ENCODE peak calls at places on chromosomes 7 and 10, in ten cellular contexts. One of them, this sample, is unnamed.

GRCh38 chr10:121527690-121528089 is 70.6 kb downstream of the FGFR2 start:
- DNase-seq in vagina: no peak
- DNase-seq in CD4-positive, alpha-beta T cell: no peak
- DNase-seq in AG04449: peak; percentile 57
- DNase-seq in GM10248: no peak
- DNase-seq in astrocyte of the cerebellum: peak; percentile 76
- DNase-seq in GM13976: no peak
- DNase-seq in MM.1S: no peak
- DNase-seq in A549: no peak
- DNase-seq in adrenal gland: no peak
- DNase-seq in this sample: no peak

GRCh38 chr7:115748123-115748738 is 282.3 kb downstream of the TFEC start:
- DNase-seq in MM.1S: peak; percentile 69
- DNase-seq in CD4-positive, alpha-beta T cell: no peak
- DNase-seq in A549: no peak
- DNase-seq in AG04449: no peak
- DNase-seq in vagina: no peak
- DNase-seq in GM13976: no peak
- DNase-seq in GM10248: no peak
- DNase-seq in adrenal gland: no peak
- DNase-seq in astrocyte of the cerebellum: no peak
- DNase-seq in this sample: no peak

GRCh38 chr10:10665750-10666149 is 351.9 kb upstream of the CELF2 start:
- DNase-seq in GM13976: no peak
- DNase-seq in MM.1S: no peak
- DNase-seq in A549: no peak
- DNase-seq in vagina: no peak
- DNase-seq in AG04449: no peak
- DNase-seq in GM10248: no peak
- DNase-seq in CD4-positive, alpha-beta T cell: no peak
- DNase-seq in adrenal gland: no peak
- DNase-seq in astrocyte of the cerebellum: no peak
- DNase-seq in this sample: no peak

GRCh38 chr10:59757966-59758365 is 4.7 kb upstream of the MRLN start:
- DNase-seq in AG04449: peak; percentile 19
- DNase-seq in A549: no peak
- DNase-seq in astrocyte of the cerebellum: peak; percentile 86
- DNase-seq in MM.1S: no peak
- DNase-seq in GM13976: no peak
- DNase-seq in GM10248: no peak
- DNase-seq in CD4-positive, alpha-beta T cell: no peak
- DNase-seq in adrenal gland: no peak
- DNase-seq in vagina: no peak
- DNase-seq in this sample: no peak

GRCh38 chr10:12660812-12661211 is 311.5 kb downstream of the CAMK1D start:
- DNase-seq in adrenal gland: no peak
- DNase-seq in CD4-positive, alpha-beta T cell: no peak
- DNase-seq in astrocyte of the cerebellum: no peak
- DNase-seq in AG04449: no peak
- DNase-seq in GM10248: no peak
- DNase-seq in vagina: no peak
- DNase-seq in GM13976: no peak
- DNase-seq in A549: no peak
- DNase-seq in MM.1S: no peak
- DNase-seq in this sample: no peak

GRCh38 chr7:1725199-1725701 is 55.2 kb downstream of the ELFN1 start:
- DNase-seq in vagina: no peak
- DNase-seq in astrocyte of the cerebellum: no peak
- DNase-seq in CD4-positive, alpha-beta T cell: no peak
- DNase-seq in adrenal gland: no peak
- DNase-seq in GM13976: no peak
- DNase-seq in GM10248: no peak
- DNase-seq in MM.1S: peak; percentile 60
- DNase-seq in AG04449: no peak
- DNase-seq in A549: no peak
- DNase-seq in this sample: no peak

GRCh38 chr10:34489973-34490372 is 325.1 kb downstream of the PARD3 start:
- DNase-seq in vagina: no peak
- DNase-seq in adrenal gland: no peak
- DNase-seq in GM13976: no peak
- DNase-seq in CD4-positive, alpha-beta T cell: no peak
- DNase-seq in astrocyte of the cerebellum: peak; percentile 60
- DNase-seq in GM10248: no peak
- DNase-seq in MM.1S: no peak
- DNase-seq in AG04449: peak; percentile 28
- DNase-seq in A549: peak; percentile 27
- DNase-seq in this sample: no peak

GRCh38 chr7:23765943-23766342 is 55.9 kb downstream of the STK31 start:
- DNase-seq in AG04449: no peak
- DNase-seq in A549: no peak
- DNase-seq in GM10248: no peak
- DNase-seq in CD4-positive, alpha-beta T cell: no peak
- DNase-seq in adrenal gland: no peak
- DNase-seq in MM.1S: no peak
- DNase-seq in GM13976: no peak
- DNase-seq in astrocyte of the cerebellum: no peak
- DNase-seq in vagina: no peak
- DNase-seq in this sample: no peak

GRCh38 chr10:101394522-101395133 is 40.7 kb downstream of the BTRC start:
- DNase-seq in MM.1S: no peak
- DNase-seq in GM10248: no peak
- DNase-seq in vagina: no peak
- DNase-seq in adrenal gland: no peak
- DNase-seq in GM13976: no peak
- DNase-seq in CD4-positive, alpha-beta T cell: no peak
- DNase-seq in astrocyte of the cerebellum: no peak
- DNase-seq in A549: no peak
- DNase-seq in AG04449: no peak
- DNase-seq in this sample: no peak

GRCh38 chr7:20267482-20267881 is 50.3 kb upstream of the MACC1 start:
- DNase-seq in vagina: no peak
- DNase-seq in A549: no peak
- DNase-seq in adrenal gland: no peak
- DNase-seq in AG04449: no peak
- DNase-seq in MM.1S: no peak
- DNase-seq in GM13976: no peak
- DNase-seq in CD4-positive, alpha-beta T cell: no peak
- DNase-seq in GM10248: no peak
- DNase-seq in astrocyte of the cerebellum: no peak
- DNase-seq in this sample: no peak

GRCh38 chr7:142459557-142459963 is 201.7 kb upstream of the PRSS58 start:
- DNase-seq in A549: peak; percentile 30
- DNase-seq in GM10248: peak; percentile 52
- DNase-seq in MM.1S: peak; percentile 95
- DNase-seq in GM13976: peak; percentile 50
- DNase-seq in astrocyte of the cerebellum: peak; percentile 75
- DNase-seq in CD4-positive, alpha-beta T cell: no peak
- DNase-seq in AG04449: no peak
- DNase-seq in vagina: no peak
- DNase-seq in adrenal gland: no peak
- DNase-seq in this sample: peak; percentile 51

GRCh38 chr10:125057158-125058001 is 103.0 kb downstream of the CTBP2 start:
- DNase-seq in A549: no peak
- DNase-seq in GM13976: peak; percentile 70
- DNase-seq in CD4-positive, alpha-beta T cell: no peak
- DNase-seq in AG04449: no peak
- DNase-seq in vagina: no peak
- DNase-seq in astrocyte of the cerebellum: peak; percentile 63
- DNase-seq in GM10248: peak; percentile 63
- DNase-seq in adrenal gland: peak; percentile 54
- DNase-seq in MM.1S: peak; percentile 28
- DNase-seq in this sample: peak; percentile 20

GRCh38 chr10:79379512-79380124 is 32.3 kb downstream of the PPIF start:
- DNase-seq in MM.1S: no peak
- DNase-seq in GM10248: peak; percentile 12
- DNase-seq in GM13976: no peak
- DNase-seq in astrocyte of the cerebellum: no peak
- DNase-seq in vagina: peak; percentile 79
- DNase-seq in CD4-positive, alpha-beta T cell: no peak
- DNase-seq in A549: no peak
- DNase-seq in adrenal gland: no peak
- DNase-seq in AG04449: no peak
- DNase-seq in this sample: no peak

GRCh38 chr10:70123817-70124216 is 8.8 kb downstream of the AIFM2 start:
- DNase-seq in CD4-positive, alpha-beta T cell: no peak
- DNase-seq in MM.1S: no peak
- DNase-seq in astrocyte of the cerebellum: no peak
- DNase-seq in AG04449: no peak
- DNase-seq in adrenal gland: no peak
- DNase-seq in vagina: no peak
- DNase-seq in GM13976: no peak
- DNase-seq in A549: no peak
- DNase-seq in GM10248: no peak
- DNase-seq in this sample: no peak

GRCh38 chr7:134362587-134363483 is 46.1 kb upstream of the SLC35B4 start:
- DNase-seq in astrocyte of the cerebellum: no peak
- DNase-seq in A549: no peak
- DNase-seq in adrenal gland: no peak
- DNase-seq in GM10248: no peak
- DNase-seq in MM.1S: no peak
- DNase-seq in GM13976: no peak
- DNase-seq in vagina: no peak
- DNase-seq in CD4-positive, alpha-beta T cell: no peak
- DNase-seq in AG04449: no peak
- DNase-seq in this sample: no peak

GRCh38 chr7:73839743-73840714 is 2.3 kb downstream of the METTL27 start:
- DNase-seq in GM13976: peak; percentile 35
- DNase-seq in AG04449: no peak
- DNase-seq in adrenal gland: no peak
- DNase-seq in MM.1S: no peak
- DNase-seq in vagina: no peak
- DNase-seq in CD4-positive, alpha-beta T cell: no peak
- DNase-seq in A549: peak; percentile 76
- DNase-seq in GM10248: no peak
- DNase-seq in astrocyte of the cerebellum: no peak
- DNase-seq in this sample: peak; percentile 17
- TF ChIP-seq CTCF in GM13976: no peak
- TF ChIP-seq CTCF in AG04449: no peak
- TF ChIP-seq CTCF in adrenal gland: no peak
- TF ChIP-seq CTCF in MM.1S: no peak
- TF ChIP-seq CTCF in vagina: no peak
- TF ChIP-seq CTCF in CD4-positive, alpha-beta T cell: no peak
- TF ChIP-seq CTCF in A549: no peak
- TF ChIP-seq CTCF in GM10248: no peak
- TF ChIP-seq CTCF in astrocyte of the cerebellum: peak; percentile 15
- TF ChIP-seq CTCF in this sample: no peak

DNA sequence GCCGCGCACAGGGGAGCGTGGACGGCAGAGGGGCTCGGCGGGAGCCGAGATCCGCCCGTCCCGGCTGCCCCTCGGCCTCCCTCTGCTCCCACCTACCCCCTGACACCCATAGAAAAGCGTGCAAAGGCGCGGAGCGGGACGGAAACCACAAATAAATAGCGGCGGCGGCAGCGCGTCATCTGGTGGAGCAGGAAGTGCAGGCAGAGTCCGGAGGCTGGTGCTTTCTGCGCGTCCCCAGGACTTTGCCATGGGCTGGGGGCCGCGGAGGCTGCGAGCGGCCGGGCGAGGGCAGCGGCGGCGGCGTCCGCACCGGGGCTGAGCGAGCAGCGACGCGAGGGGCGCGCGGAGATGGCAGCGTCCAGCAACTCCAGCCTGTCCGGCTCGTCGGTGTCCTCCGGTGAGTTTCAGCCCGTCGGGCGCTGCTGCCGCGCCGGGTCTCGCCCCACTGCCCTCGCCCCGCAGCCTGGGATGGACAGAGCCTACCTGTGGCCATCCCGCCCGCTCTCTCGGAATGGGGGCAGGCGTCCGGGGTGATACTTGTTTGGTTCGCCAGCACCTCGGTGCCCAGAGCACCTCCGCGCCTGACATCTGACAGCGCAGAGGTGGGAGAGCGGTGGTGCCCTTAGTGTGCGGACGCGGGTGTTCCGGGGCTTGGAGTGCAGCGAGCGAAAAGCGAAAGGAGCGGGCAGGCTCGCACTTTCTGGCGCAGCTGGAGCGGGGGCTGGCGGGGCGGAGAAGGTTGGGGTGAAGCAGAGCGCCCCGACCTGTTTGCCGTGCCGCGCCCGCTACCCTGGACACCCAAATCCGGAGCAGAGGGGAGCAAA is at the start of gene CHN2:
- DNase-seq in GM13976: peak; percentile 48
- DNase-seq in vagina: no peak
- DNase-seq in adrenal gland: peak; percentile 46
- DNase-seq in A549: peak; percentile 19
- DNase-seq in astrocyte of the cerebellum: no peak
- DNase-seq in GM10248: peak; percentile 21
- DNase-seq in CD4-positive, alpha-beta T cell: peak; percentile 13
- DNase-seq in AG04449: no peak
- DNase-seq in MM.1S: peak; percentile 76
- DNase-seq in this sample: no peak
- TF ChIP-seq CTCF in GM13976: no peak
- TF ChIP-seq CTCF in vagina: no peak
- TF ChIP-seq CTCF in adrenal gland: no peak
- TF ChIP-seq CTCF in A549: no peak
- TF ChIP-seq CTCF in astrocyte of the cerebellum: no peak
- TF ChIP-seq CTCF in GM10248: no peak
- TF ChIP-seq CTCF in CD4-positive, alpha-beta T cell: no peak
- TF ChIP-seq CTCF in AG04449: no peak
- TF ChIP-seq CTCF in MM.1S: no peak
- TF ChIP-seq CTCF in this sample: no peak

DNA sequence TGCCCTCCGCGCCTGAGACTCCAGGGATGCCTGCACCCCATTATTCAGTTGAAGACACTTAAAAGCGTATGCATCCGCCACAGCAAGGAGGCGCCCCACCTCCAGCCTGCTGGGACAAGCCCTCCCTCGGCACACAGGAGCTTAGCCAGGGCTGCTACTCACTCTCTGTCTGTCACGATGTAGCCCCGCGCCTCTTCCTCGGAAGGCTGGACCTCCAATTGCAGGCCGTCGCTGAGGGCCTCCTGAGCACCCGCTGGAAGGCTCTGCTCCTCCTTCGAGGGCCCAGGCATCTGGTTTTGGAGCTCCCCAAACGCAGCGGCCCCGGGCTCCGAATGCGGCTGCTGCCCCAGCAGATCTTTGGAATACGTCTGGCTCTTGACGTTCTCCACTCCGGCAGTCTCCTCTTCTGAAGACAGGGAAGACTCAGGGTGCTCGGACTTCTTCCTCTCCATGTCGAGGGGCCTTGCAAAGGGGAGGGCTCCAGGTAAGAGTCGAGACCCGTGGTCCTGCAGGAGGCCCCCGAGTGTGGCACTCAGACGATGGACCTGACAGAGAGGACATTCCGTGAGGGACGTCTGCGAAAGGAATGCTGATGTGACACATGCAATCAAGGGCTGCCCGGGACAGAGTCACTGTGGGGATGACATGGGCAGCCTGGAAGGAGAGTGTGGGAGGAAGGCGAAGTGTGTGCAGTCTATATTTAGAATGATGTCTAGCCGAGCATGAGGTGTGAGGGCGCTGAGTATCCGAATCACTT is 453.9 kb downstream of the PTPRN2 start:
- DNase-seq in astrocyte of the cerebellum: no peak
- DNase-seq in GM13976: no peak
- DNase-seq in CD4-positive, alpha-beta T cell: no peak
- DNase-seq in MM.1S: no peak
- DNase-seq in vagina: no peak
- DNase-seq in GM10248: no peak
- DNase-seq in A549: no peak
- DNase-seq in adrenal gland: no peak
- DNase-seq in AG04449: no peak
- DNase-seq in this sample: no peak
- TF ChIP-seq CTCF in astrocyte of the cerebellum: no peak
- TF ChIP-seq CTCF in GM13976: no peak
- TF ChIP-seq CTCF in CD4-positive, alpha-beta T cell: no peak
- TF ChIP-seq CTCF in MM.1S: no peak
- TF ChIP-seq CTCF in vagina: no peak
- TF ChIP-seq CTCF in GM10248: no peak
- TF ChIP-seq CTCF in A549: no peak
- TF ChIP-seq CTCF in adrenal gland: no peak
- TF ChIP-seq CTCF in AG04449: no peak
- TF ChIP-seq CTCF in this sample: no peak

GRCh38 chr7:42128703-42129102 is 108.3 kb downstream of the GLI3 start:
- DNase-seq in AG04449: no peak
- DNase-seq in GM10248: no peak
- DNase-seq in adrenal gland: no peak
- DNase-seq in CD4-positive, alpha-beta T cell: no peak
- DNase-seq in astrocyte of the cerebellum: peak; percentile 5
- DNase-seq in GM13976: no peak
- DNase-seq in A549: no peak
- DNase-seq in vagina: no peak
- DNase-seq in MM.1S: no peak
- DNase-seq in this sample: peak; percentile 41
- TF ChIP-seq CTCF in AG04449: peak; percentile 26
- TF ChIP-seq CTCF in GM10248: peak; percentile 9
- TF ChIP-seq CTCF in adrenal gland: no peak
- TF ChIP-seq CTCF in CD4-positive, alpha-beta T cell: no peak
- TF ChIP-seq CTCF in astrocyte of the cerebellum: peak; percentile 34
- TF ChIP-seq CTCF in GM13976: no peak
- TF ChIP-seq CTCF in A549: no peak
- TF ChIP-seq CTCF in vagina: no peak
- TF ChIP-seq CTCF in MM.1S: peak; percentile 32
- TF ChIP-seq CTCF in this sample: peak; percentile 64